ENCODE peak calls at places on chromosomes 1 and 21, in six cellular contexts. U, I, W, K, B and T are unnamed samples.

GRCh38 chr1:47680815-47681475 is 243.1 kb downstream of the FOXD2 start:
- DNase-seq in K (no peak), U (no peak), W (no peak), B (no peak), I (no peak), T (no peak)

GRCh38 chr21:16169102-16169511 is 439.3 kb downstream of the USP25 start:
- DNase-seq in W (no peak), K (no peak), B (no peak), U (no peak), I (no peak), T (no peak)

GRCh38 chr1:119805746-119806145 is 5.5 kb downstream of the REG4 start:
- DNase-seq in B (no peak), U (no peak), K (no peak), W (no peak), I (no peak), T (no peak)

GRCh38 chr1:21911205-21912001 is 25.7 kb downstream of the HSPG2 start:
- DNase-seq in W (peak; percentile 69), B (no peak), I (no peak), U (peak; percentile 45), K (peak; percentile 46), T (no peak)

GRCh38 chr1:192160186-192160585 is 1.9 kb downstream of the RGS18 start:
- DNase-seq in K (no peak), W (no peak), I (no peak), B (no peak), U (no peak), T (peak; percentile 65)

GRCh38 chr1:48523541-48523940 is 51.5 kb upstream of the SPATA6 start:
- DNase-seq in K (no peak), W (no peak), I (no peak), U (no peak), B (no peak), T (no peak)

GRCh38 chr1:31562707-31563360 is 13.5 kb upstream of the TINAGL1 start:
- DNase-seq in U (peak; percentile 20), W (no peak), I (no peak), B (no peak), K (no peak), T (no peak)

GRCh38 chr1:166017395-166017794 is 149.4 kb downstream of the FAM78B start:
- DNase-seq in B (no peak), K (no peak), U (no peak), I (peak; percentile 3), W (no peak), T (peak; percentile 38)

GRCh38 chr21:43187715-43188114 is 18.9 kb downstream of the CRYAA start:
- DNase-seq in K (no peak), I (no peak), U (no peak), B (no peak), W (no peak), T (no peak)

GRCh38 chr1:1088036-1088800 is 14.1 kb upstream of the RNF223 start:
- DNase-seq in K (no peak), I (no peak), B (no peak), W (no peak), U (no peak), T (no peak)

GRCh38 chr1:229768232-229768631 is 142.2 kb downstream of the URB2 start:
- DNase-seq in U (no peak), B (no peak), I (no peak), K (no peak), W (no peak), T (no peak)

GRCh38 chr1:42916839-42917495 is 41.7 kb downstream of the SLC2A1 start:
- DNase-seq in B (no peak), K (no peak), I (no peak), W (no peak), U (no peak), T (no peak)

GRCh38 chr1:67834246-67834877 is 1.1 kb upstream of the GNG12 start:
- DNase-seq in U (no peak), W (no peak), B (no peak), I (no peak), K (no peak), T (no peak)

GRCh38 chr1:245871881-245872280 is 635.2 kb downstream of the SMYD3 start:
- DNase-seq in W (no peak), K (no peak), U (no peak), B (no peak), I (no peak), T (no peak)

GRCh38 chr1:109876617-109877319 is 33.9 kb upstream of the CSF1 start:
- DNase-seq in K (no peak), B (no peak), I (no peak), W (no peak), U (no peak), T (no peak)

GRCh38 chr1:234564035-234565029 is 45.6 kb downstream of the IRF2BP2 start:
- DNase-seq in W (no peak), K (peak; percentile 66), B (no peak), U (peak; percentile 35), I (peak; percentile 83), T (peak; percentile 66)

GRCh38 chr1:228045871-228046270 is 36.6 kb upstream of the ARF1 start:
- DNase-seq in W (no peak), U (no peak), I (no peak), K (no peak), B (no peak), T (no peak)

GRCh38 chr1:226549094-226549936 is 751 bp downstream of the STUM start:
- DNase-seq in I (no peak), W (no peak), U (no peak), B (no peak), K (no peak), T (peak; percentile 12)

GRCh38 chr1:3717715-3718601 is 34.3 kb upstream of the CCDC27 start:
- DNase-seq in I (no peak), K (peak; percentile 33), W (peak; percentile 99), U (no peak), B (no peak), T (peak; percentile 82)

GRCh38 chr1:9861371-9861770 is 37.6 kb upstream of the CLSTN1 start:
- DNase-seq in K (no peak), U (no peak), I (no peak), B (no peak), W (no peak), T (peak; percentile 25)

GRCh38 chr1:183215076-183215720 is 29.1 kb downstream of the LAMC2 start:
- DNase-seq in I (no peak), W (no peak), K (no peak), B (no peak), U (no peak), T (no peak)

DNA sequence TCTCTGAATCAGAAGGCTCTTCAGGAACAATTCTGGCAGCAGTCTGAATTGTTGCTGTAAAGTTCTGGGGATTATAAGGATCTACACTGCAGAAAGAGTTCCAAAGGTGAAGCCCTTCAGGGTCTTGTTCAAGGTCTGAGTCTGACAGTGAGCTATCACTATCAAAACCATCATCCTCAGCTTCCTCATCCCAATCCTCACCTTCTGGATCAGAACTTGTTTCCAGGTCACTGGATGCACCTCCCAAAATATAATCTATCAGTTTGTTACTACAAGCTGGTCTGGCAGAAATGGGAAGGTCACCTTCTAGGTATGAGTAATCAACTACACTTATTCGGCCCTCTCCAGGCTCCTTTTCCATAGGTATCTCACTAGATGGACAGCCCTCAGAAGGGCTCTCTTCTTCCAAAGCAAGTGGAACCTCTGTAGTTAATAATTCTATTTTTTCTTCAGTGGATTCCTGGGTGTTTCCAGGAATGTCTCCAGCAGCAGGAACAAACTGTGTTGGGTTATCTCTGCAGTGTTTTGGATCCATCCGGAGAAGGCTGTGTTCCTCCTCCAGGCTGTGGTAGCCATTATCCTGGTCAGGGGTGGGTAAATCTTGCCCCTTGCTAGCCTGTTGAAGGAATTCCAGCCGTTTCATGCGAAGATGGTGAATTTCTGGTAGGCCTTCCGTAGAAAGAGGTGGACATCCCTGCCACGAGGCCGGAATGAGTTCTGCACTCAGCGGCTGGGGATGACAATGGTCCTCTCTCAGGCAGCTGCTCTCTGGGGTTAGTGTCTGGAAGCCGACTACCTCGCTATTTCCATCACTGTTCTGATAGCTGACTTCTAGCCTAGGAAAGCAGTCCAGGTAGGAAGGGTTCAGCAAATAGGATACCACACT is 1.5 kb downstream of the PPP1R15B start:
- DNase-seq in K (no peak), W (no peak), I (no peak), B (no peak), U (no peak), T (no peak)
- TF ChIP-seq POLR2A in K (no peak), W (no peak), I (no peak), B (peak; percentile 2), U (no peak), T (no peak)

GRCh38 chr1:107574044-107574443 is 390.9 kb downstream of the VAV3 start:
- DNase-seq in B (no peak), K (no peak), W (no peak), I (no peak), U (no peak), T (no peak)

GRCh38 chr1:107570768-107571167 is 394.2 kb downstream of the VAV3 start:
- DNase-seq in K (no peak), W (no peak), U (no peak), I (no peak), B (no peak), T (no peak)

GRCh38 chr1:107575226-107575625 is 389.8 kb downstream of the VAV3 start:
- DNase-seq in U (no peak), B (no peak), W (no peak), K (no peak), I (no peak), T (no peak)

GRCh38 chr1:107572674-107573205 is 392.2 kb downstream of the VAV3 start:
- DNase-seq in U (no peak), K (no peak), W (no peak), B (no peak), I (peak; percentile 35), T (no peak)
- TF ChIP-seq MYC in U (no peak), K (no peak), W (no peak), B (no peak), I (no peak), T (no peak)

DNA sequence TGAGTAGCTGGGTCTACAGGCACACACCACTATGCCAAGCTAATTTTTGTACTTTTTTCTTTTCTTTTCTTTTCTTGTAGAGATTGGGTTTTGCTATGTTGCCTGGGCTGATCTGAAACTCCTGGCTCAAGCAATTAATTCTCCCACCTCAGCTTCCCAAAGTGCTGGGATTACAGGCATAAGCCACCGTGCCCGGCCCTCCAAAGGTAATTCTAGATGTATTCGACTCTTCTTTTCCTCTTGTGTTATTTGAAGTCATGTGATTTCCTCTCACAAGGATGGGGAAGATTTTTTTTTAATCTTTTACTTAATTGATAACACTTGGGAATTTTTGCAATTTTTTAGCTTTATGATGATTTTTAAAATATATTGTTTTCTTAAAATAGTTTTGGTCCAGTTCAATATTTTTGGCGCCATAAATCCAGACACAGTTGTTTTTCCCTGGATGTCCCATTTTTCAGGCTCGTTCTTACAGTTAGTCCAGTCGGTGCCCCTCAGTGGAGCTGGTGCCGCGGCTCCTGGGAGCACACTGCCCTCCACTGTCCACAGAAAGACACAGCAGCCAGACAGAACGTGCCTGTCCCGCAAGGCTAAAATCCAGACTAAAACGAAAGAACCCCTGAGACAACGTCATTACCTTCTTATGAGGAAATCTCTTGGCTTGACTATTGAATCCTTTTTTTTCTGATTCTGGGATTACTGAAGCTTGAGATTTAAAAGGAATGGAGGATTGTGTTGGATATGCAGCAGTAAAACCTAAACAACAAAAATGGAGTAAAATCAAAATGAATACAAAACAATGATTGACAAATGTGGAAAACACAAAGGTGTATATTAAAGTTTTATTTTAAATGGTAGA is 22.4 kb downstream of the STPG1 start:
- DNase-seq in W (peak; percentile 82), U (peak; percentile 89), B (no peak), I (peak; percentile 84), K (peak; percentile 60), T (peak; percentile 71)
- H3K4me3 ChIP-seq in W (no peak overlapping the region), U (no peak overlapping the region), B (peak overlapping the region; percentile 58), I (no peak overlapping the region), K (no peak overlapping the region), T (no peak overlapping the region)

DNA sequence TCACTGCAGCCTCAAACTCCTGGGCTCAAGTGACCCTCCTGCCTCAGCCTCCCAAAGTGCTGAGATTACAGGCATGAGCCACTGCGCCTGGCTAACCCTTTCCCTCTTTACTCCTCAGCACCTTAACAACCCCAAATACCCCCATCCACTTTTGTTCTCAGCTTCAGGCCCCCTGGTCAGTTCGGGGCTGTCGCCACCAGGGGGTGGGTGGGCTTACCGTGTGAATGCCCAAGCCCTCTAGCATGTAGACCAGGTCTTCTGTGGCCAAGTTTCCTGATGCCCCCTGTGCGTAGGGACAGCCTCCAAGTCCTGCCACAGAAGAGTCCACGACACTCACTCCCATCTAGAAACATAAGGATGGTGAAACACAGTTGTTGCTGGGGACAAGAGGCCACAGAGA is 3.6 kb upstream of the GALE start:
- DNase-seq in U (no peak), K (no peak), B (no peak), W (no peak), I (no peak), T (no peak)
- TF ChIP-seq POLR2A in U (no peak), K (no peak), B (no peak), W (no peak), I (no peak), T (no peak)